ENCODE peak calls at places on chromosomes 2 and 18, in ten cellular contexts. L, K, S, B, G, N, U, J, O and P are unnamed samples.

GRCh38 chr2:130391872-130392670 is 36.2 kb downstream of the PTPN18 start:
- DNase-seq in O (no peak), J (peak), K (peak), N (peak), U (no peak), G (no peak), L (no peak), S (peak), B (no peak), P (no peak)

GRCh38 chr2:69645926-69646325 is 2.4 kb upstream of the AAK1 start:
- DNase-seq in J (no peak), K (no peak), L (no peak), N (no peak), G (no peak), O (no peak), B (no peak), U (no peak), S (no peak), P (no peak)

GRCh38 chr2:165825041-165825440 is 31.0 kb upstream of the GALNT3 start:
- DNase-seq in B (no peak), O (peak), L (no peak), K (no peak), U (no peak), S (no peak), N (peak), G (no peak), J (no peak), P (no peak)

GRCh38 chr2:85537600-85538506 is 1.1 kb upstream of the MAT2A start:
- DNase-seq in K (peak), G (no peak), N (peak), O (peak), B (peak), J (peak), L (peak), S (peak), U (peak), P (peak)

GRCh38 chr2:41884718-41885117 is 163.1 kb upstream of the PKDCC start:
- DNase-seq in G (no peak), K (no peak), L (no peak), O (no peak), S (no peak), N (no peak), U (no peak), B (no peak), J (no peak), P (no peak)

GRCh38 chr18:9232977-9233376 is 96.4 kb downstream of the ANKRD12 start:
- DNase-seq in K (no peak), O (no peak), J (no peak), U (no peak), S (no peak), G (no peak), B (no peak), L (no peak), N (no peak), P (no peak)

GRCh38 chr2:236977199-236977883 is 108.3 kb upstream of the COPS8 start:
- DNase-seq in O (no peak), G (no peak), J (no peak), N (no peak), L (no peak), B (no peak), U (no peak), K (no peak), S (no peak), P (no peak)

GRCh38 chr2:181627545-181627944 is 29.4 kb downstream of the CERKL start:
- DNase-seq in L (no peak), B (no peak), O (peak), G (no peak), U (no peak), J (no peak), S (no peak), N (peak), K (peak), P (no peak)

GRCh38 chr2:143758629-143759330 is 629.6 kb downstream of the ARHGAP15 start:
- DNase-seq in O (no peak), U (no peak), S (no peak), B (no peak), G (no peak), L (no peak), N (no peak), J (no peak), K (no peak), P (no peak)

GRCh38 chr2:32246911-32247310 is 17.8 kb downstream of the NLRC4 start:
- DNase-seq in K (no peak), U (no peak), O (no peak), L (no peak), N (peak), B (no peak), S (no peak), J (no peak), G (no peak), P (peak)

GRCh38 chr2:12155308-12156061 is 409.1 kb downstream of the LPIN1 start:
- DNase-seq in K (peak), G (no peak), O (peak), B (no peak), L (no peak), J (no peak), N (peak), S (no peak), U (no peak), P (no peak)

GRCh38 chr2:223865907-223866508 is 28.6 kb upstream of the AP1S3 start:
- DNase-seq in B (no peak), N (no peak), U (no peak), J (no peak), G (no peak), S (no peak), L (no peak), K (no peak), O (no peak), P (no peak)

GRCh38 chr2:133229974-133230373 is 338.3 kb downstream of the NCKAP5 start:
- DNase-seq in L (no peak), N (no peak), J (no peak), O (no peak), S (no peak), K (no peak), G (no peak), B (no peak), U (no peak), P (no peak)

GRCh38 chr2:119645173-119645846 is 33.7 kb upstream of the TMEM177 start:
- DNase-seq in N (no peak), G (no peak), U (no peak), L (no peak), B (no peak), O (no peak), J (no peak), K (peak), S (no peak), P (no peak)